ENCODE peak calls at places on chromosomes 1 and 21, in five cellular contexts. One of them, this sample, is unnamed.

GRCh38 chr1:11761988-11762406 is at the start of gene C1orf167:
- DNase-seq in prostate gland: no peak
- DNase-seq in ovary: peak; percentile 59
- DNase-seq in mucosa of descending colon: no peak
- DNase-seq in fibroblast of mammary gland: no peak
- DNase-seq in this sample: no peak

GRCh38 chr1:65458730-65459396 is 38.4 kb downstream of the LEPR start:
- DNase-seq in prostate gland: no peak
- DNase-seq in ovary: no peak
- DNase-seq in mucosa of descending colon: no peak
- DNase-seq in fibroblast of mammary gland: peak; percentile 54
- DNase-seq in this sample: no peak

GRCh38 chr21:16179732-16180131 is 449.9 kb downstream of the USP25 start:
- DNase-seq in prostate gland: no peak
- DNase-seq in ovary: no peak
- DNase-seq in mucosa of descending colon: no peak
- DNase-seq in fibroblast of mammary gland: no peak
- DNase-seq in this sample: no peak

GRCh38 chr1:186178426-186179043 is 196.5 kb downstream of the TPR start:
- DNase-seq in prostate gland: no peak
- DNase-seq in ovary: no peak
- DNase-seq in mucosa of descending colon: no peak
- DNase-seq in fibroblast of mammary gland: no peak
- DNase-seq in this sample: no peak

GRCh38 chr1:38915352-38915948 is 26.2 kb downstream of the RHBDL2 start:
- DNase-seq in prostate gland: no peak
- DNase-seq in ovary: no peak
- DNase-seq in mucosa of descending colon: no peak
- DNase-seq in fibroblast of mammary gland: no peak
- DNase-seq in this sample: no peak

GRCh38 chr1:208825305-208825704 is 581.1 kb upstream of the PLXNA2 start:
- DNase-seq in prostate gland: no peak
- DNase-seq in ovary: no peak
- DNase-seq in mucosa of descending colon: no peak
- DNase-seq in fibroblast of mammary gland: no peak
- DNase-seq in this sample: no peak

GRCh38 chr1:226784081-226785049 is 45.3 kb upstream of the ITPKB start:
- DNase-seq in prostate gland: no peak
- DNase-seq in ovary: no peak
- DNase-seq in mucosa of descending colon: no peak
- DNase-seq in fibroblast of mammary gland: peak; percentile 10
- DNase-seq in this sample: no peak

GRCh38 chr1:183238071-183238470 is 52.0 kb downstream of the LAMC2 start:
- DNase-seq in prostate gland: no peak
- DNase-seq in ovary: no peak
- DNase-seq in mucosa of descending colon: no peak
- DNase-seq in fibroblast of mammary gland: peak; percentile 64
- DNase-seq in this sample: no peak

GRCh38 chr1:248839168-248839555 is 1.1 kb downstream of the ZNF672 start:
- DNase-seq in prostate gland: no peak
- DNase-seq in ovary: no peak
- DNase-seq in mucosa of descending colon: no peak
- DNase-seq in fibroblast of mammary gland: no peak
- DNase-seq in this sample: no peak

GRCh38 chr1:62439652-62440371 is 3.0 kb downstream of the USP1 start:
- DNase-seq in prostate gland: no peak
- DNase-seq in ovary: no peak
- DNase-seq in mucosa of descending colon: no peak
- DNase-seq in fibroblast of mammary gland: peak; percentile 60
- DNase-seq in this sample: no peak

GRCh38 chr21:44371596-44371995 is 18.2 kb downstream of the TRPM2 start:
- DNase-seq in prostate gland: no peak
- DNase-seq in ovary: peak; percentile 13
- DNase-seq in mucosa of descending colon: no peak
- DNase-seq in fibroblast of mammary gland: no peak
- DNase-seq in this sample: no peak

GRCh38 chr21:44370771-44371410 is 17.5 kb downstream of the TRPM2 start:
- DNase-seq in prostate gland: no peak
- DNase-seq in ovary: peak; percentile 38
- DNase-seq in mucosa of descending colon: no peak
- DNase-seq in fibroblast of mammary gland: no peak
- DNase-seq in this sample: no peak

GRCh38 chr21:44374601-44375280 is 21.3 kb downstream of the TRPM2 start:
- DNase-seq in prostate gland: no peak
- DNase-seq in ovary: peak; percentile 7
- DNase-seq in mucosa of descending colon: no peak
- DNase-seq in fibroblast of mammary gland: no peak
- DNase-seq in this sample: no peak

GRCh38 chr21:44370027-44370735 is 16.8 kb downstream of the TRPM2 start:
- DNase-seq in prostate gland: no peak
- DNase-seq in ovary: peak; percentile 74
- DNase-seq in mucosa of descending colon: no peak
- DNase-seq in fibroblast of mammary gland: peak; percentile 73
- DNase-seq in this sample: no peak

GRCh38 chr21:44372616-44373015 is 19.2 kb downstream of the TRPM2 start:
- DNase-seq in prostate gland: no peak
- DNase-seq in ovary: peak; percentile 7
- DNase-seq in mucosa of descending colon: no peak
- DNase-seq in fibroblast of mammary gland: no peak
- DNase-seq in this sample: no peak
- TF ChIP-seq CTCF in prostate gland: no peak
- TF ChIP-seq CTCF in ovary: no peak
- TF ChIP-seq CTCF in mucosa of descending colon: no peak
- TF ChIP-seq CTCF in fibroblast of mammary gland: no peak
- TF ChIP-seq CTCF in this sample: no peak

GRCh38 chr21:39153842-39154241 is 29.4 kb downstream of the PSMG1 start:
- DNase-seq in prostate gland: no peak
- DNase-seq in ovary: no peak
- DNase-seq in mucosa of descending colon: no peak
- DNase-seq in fibroblast of mammary gland: no peak
- DNase-seq in this sample: no peak
- TF ChIP-seq CTCF in prostate gland: no peak
- TF ChIP-seq CTCF in ovary: no peak
- TF ChIP-seq CTCF in mucosa of descending colon: no peak
- TF ChIP-seq CTCF in fibroblast of mammary gland: no peak
- TF ChIP-seq CTCF in this sample: no peak

GRCh38 chr21:38384246-38384576 is 114.1 kb downstream of the ERG start:
- DNase-seq in prostate gland: no peak
- DNase-seq in ovary: no peak
- DNase-seq in mucosa of descending colon: no peak
- DNase-seq in fibroblast of mammary gland: no peak
- DNase-seq in this sample: no peak

GRCh38 chr21:38383411-38384245 is 114.6 kb downstream of the ERG start:
- DNase-seq in prostate gland: no peak
- DNase-seq in ovary: no peak
- DNase-seq in mucosa of descending colon: no peak
- DNase-seq in fibroblast of mammary gland: no peak
- DNase-seq in this sample: no peak

GRCh38 chr21:38379171-38379570 is 119.1 kb downstream of the ERG start:
- DNase-seq in prostate gland: no peak
- DNase-seq in ovary: no peak
- DNase-seq in mucosa of descending colon: no peak
- DNase-seq in fibroblast of mammary gland: no peak
- DNase-seq in this sample: no peak

GRCh38 chr21:38377165-38378093 is 120.6 kb downstream of the KCNJ15 start:
- DNase-seq in prostate gland: no peak
- DNase-seq in ovary: no peak
- DNase-seq in mucosa of descending colon: no peak
- DNase-seq in fibroblast of mammary gland: no peak
- DNase-seq in this sample: no peak

DNA sequence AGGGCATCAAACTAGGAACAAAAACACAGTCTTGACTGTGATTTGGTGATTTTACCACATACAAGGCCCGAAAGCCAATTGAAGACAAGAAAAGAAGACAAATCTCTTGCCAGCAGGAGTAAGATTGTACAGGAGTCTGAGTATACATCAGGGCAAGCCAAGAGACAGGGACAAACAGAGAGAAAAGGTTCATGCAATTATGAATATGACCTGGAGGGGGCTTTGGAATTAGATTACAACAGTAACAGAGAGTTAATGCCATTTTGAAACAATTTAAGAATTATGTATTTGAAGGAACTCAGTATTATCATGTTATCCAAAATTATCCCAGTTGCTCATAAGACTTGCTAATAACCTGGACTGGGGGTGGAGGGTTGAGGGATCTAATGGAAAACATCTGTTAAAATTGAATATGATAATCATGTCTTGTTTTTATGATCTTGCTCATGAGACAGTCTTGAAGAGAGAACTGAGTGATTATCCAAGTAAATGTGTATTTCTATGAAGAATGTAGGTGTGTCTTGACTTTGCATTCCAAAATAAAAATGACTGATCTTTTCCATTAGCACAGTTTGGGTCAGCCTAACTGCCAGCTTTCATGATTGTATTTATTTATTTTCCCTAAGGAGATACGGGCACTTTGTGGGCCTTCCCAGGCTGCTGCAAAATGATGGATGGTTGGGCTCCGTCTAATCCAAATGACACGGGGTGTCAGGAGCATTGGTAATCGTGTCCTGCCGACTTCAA is 117.7 kb downstream of the ERG start:
- DNase-seq in prostate gland: no peak
- DNase-seq in ovary: no peak
- DNase-seq in mucosa of descending colon: no peak
- DNase-seq in fibroblast of mammary gland: peak; percentile 7
- DNase-seq in this sample: no peak
- TF ChIP-seq CTCF in prostate gland: no peak
- TF ChIP-seq CTCF in ovary: no peak
- TF ChIP-seq CTCF in mucosa of descending colon: no peak
- TF ChIP-seq CTCF in fibroblast of mammary gland: peak; percentile 30
- TF ChIP-seq CTCF in this sample: no peak

GRCh38 chr1:180920702-180921101 is 8.0 kb downstream of the KIAA1614 start:
- DNase-seq in prostate gland: no peak
- DNase-seq in ovary: no peak
- DNase-seq in mucosa of descending colon: no peak
- DNase-seq in fibroblast of mammary gland: no peak
- DNase-seq in this sample: no peak
- TF ChIP-seq CTCF in prostate gland: no peak
- TF ChIP-seq CTCF in ovary: no peak
- TF ChIP-seq CTCF in mucosa of descending colon: no peak
- TF ChIP-seq CTCF in fibroblast of mammary gland: peak; percentile 49
- TF ChIP-seq CTCF in this sample: peak; percentile 22

GRCh38 chr1:41671116-41671755 is 186.8 kb upstream of the EDN2 start:
- DNase-seq in prostate gland: no peak
- DNase-seq in ovary: no peak
- DNase-seq in mucosa of descending colon: no peak
- DNase-seq in fibroblast of mammary gland: no peak
- DNase-seq in this sample: no peak

GRCh38 chr1:41666991-41667631 is 182.6 kb upstream of the EDN2 start:
- DNase-seq in prostate gland: peak; percentile 73
- DNase-seq in ovary: no peak
- DNase-seq in mucosa of descending colon: no peak
- DNase-seq in fibroblast of mammary gland: peak; percentile 53
- DNase-seq in this sample: no peak

GRCh38 chr1:41670558-41670957 is 186.1 kb upstream of the EDN2 start:
- DNase-seq in prostate gland: no peak
- DNase-seq in ovary: no peak
- DNase-seq in mucosa of descending colon: no peak
- DNase-seq in fibroblast of mammary gland: peak; percentile 76
- DNase-seq in this sample: no peak

GRCh38 chr1:41665962-41666917 is 181.8 kb upstream of the EDN2 start:
- DNase-seq in prostate gland: no peak
- DNase-seq in ovary: no peak
- DNase-seq in mucosa of descending colon: no peak
- DNase-seq in fibroblast of mammary gland: no peak
- DNase-seq in this sample: no peak

GRCh38 chr1:41668967-41669366 is 184.5 kb upstream of the EDN2 start:
- DNase-seq in prostate gland: no peak
- DNase-seq in ovary: no peak
- DNase-seq in mucosa of descending colon: no peak
- DNase-seq in fibroblast of mammary gland: no peak
- DNase-seq in this sample: no peak
- TF ChIP-seq CTCF in prostate gland: no peak
- TF ChIP-seq CTCF in ovary: no peak
- TF ChIP-seq CTCF in mucosa of descending colon: no peak
- TF ChIP-seq CTCF in fibroblast of mammary gland: no peak
- TF ChIP-seq CTCF in this sample: no peak

GRCh38 chr1:234505774-234506114 is 26.8 kb upstream of the TARBP1 start:
- DNase-seq in prostate gland: no peak
- DNase-seq in ovary: no peak
- DNase-seq in mucosa of descending colon: no peak
- DNase-seq in fibroblast of mammary gland: peak; percentile 87
- DNase-seq in this sample: no peak

GRCh38 chr1:234509457-234510328 is 30.7 kb upstream of the TARBP1 start:
- DNase-seq in prostate gland: no peak
- DNase-seq in ovary: no peak
- DNase-seq in mucosa of descending colon: no peak
- DNase-seq in fibroblast of mammary gland: peak; percentile 58
- DNase-seq in this sample: no peak

GRCh38 chr1:234504969-234505773 is 26.2 kb upstream of the TARBP1 start:
- DNase-seq in prostate gland: no peak
- DNase-seq in ovary: no peak
- DNase-seq in mucosa of descending colon: no peak
- DNase-seq in fibroblast of mammary gland: no peak
- DNase-seq in this sample: no peak

GRCh38 chr1:234507626-234508387 is 28.8 kb upstream of the TARBP1 start:
- DNase-seq in prostate gland: no peak
- DNase-seq in ovary: no peak
- DNase-seq in mucosa of descending colon: no peak
- DNase-seq in fibroblast of mammary gland: no peak
- DNase-seq in this sample: no peak

GRCh38 chr1:234507089-234507488 is 28.1 kb upstream of the TARBP1 start:
- DNase-seq in prostate gland: no peak
- DNase-seq in ovary: no peak
- DNase-seq in mucosa of descending colon: no peak
- DNase-seq in fibroblast of mammary gland: no peak
- DNase-seq in this sample: no peak
- TF ChIP-seq CTCF in prostate gland: no peak
- TF ChIP-seq CTCF in ovary: no peak
- TF ChIP-seq CTCF in mucosa of descending colon: no peak
- TF ChIP-seq CTCF in fibroblast of mammary gland: no peak
- TF ChIP-seq CTCF in this sample: no peak

DNA sequence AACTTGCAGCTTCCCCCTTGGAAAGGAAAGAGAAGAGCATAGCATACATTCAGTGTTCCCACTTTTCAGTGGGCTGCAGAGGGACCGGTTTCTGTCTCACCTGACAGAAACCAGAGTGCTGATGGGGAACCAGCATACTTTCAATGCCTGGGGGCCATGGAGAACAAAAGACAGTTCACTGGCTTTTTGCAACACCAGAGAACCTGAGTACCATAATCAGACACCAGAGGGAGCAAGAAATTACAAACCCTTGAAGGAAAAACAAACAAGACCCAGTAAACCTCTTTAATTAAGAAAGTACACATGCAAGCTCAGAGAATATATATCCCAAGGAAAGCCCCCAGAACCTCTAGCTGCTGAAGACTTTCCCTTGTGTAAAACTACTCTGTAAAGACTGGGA is 51.1 kb downstream of the CSMD2 start:
- DNase-seq in prostate gland: no peak
- DNase-seq in ovary: no peak
- DNase-seq in mucosa of descending colon: no peak
- DNase-seq in fibroblast of mammary gland: peak; percentile 34
- DNase-seq in this sample: no peak
- TF ChIP-seq CTCF in prostate gland: peak; percentile 34
- TF ChIP-seq CTCF in ovary: no peak
- TF ChIP-seq CTCF in mucosa of descending colon: no peak
- TF ChIP-seq CTCF in fibroblast of mammary gland: peak; percentile 40
- TF ChIP-seq CTCF in this sample: no peak